ENCODE peak calls at places on chromosomes 11 and 22, in seven cellular contexts. P is AG09309, E is myocyte, A is NT2/D1, M is C1 segment of cervical spinal cord, Z is lung microvascular endothelial cell, U is dorsolateral prefrontal cortex. H is an unnamed sample.
A peak's percentile ranks its signal among the peaks of the same experiment; 100 is the strongest.

GRCh38 chr11:45901646-45902045 is 5.4 kb downstream of the FREY1 start:
- DNase-seq in Z (no peak), U (peak; percentile 90), M (peak; percentile 77), A (no peak), P (no peak), E (no peak), H (no peak)

GRCh38 chr11:8309311-8309710 is 45.6 kb upstream of the LMO1 start:
- DNase-seq in M (no peak), P (no peak), U (no peak), E (no peak), A (no peak), Z (no peak), H (no peak)

GRCh38 chr11:114317738-114318137 is 21.5 kb downstream of the NNMT start:
- DNase-seq in M (no peak), Z (no peak), A (peak; percentile 76), U (no peak), E (peak; percentile 59), P (no peak), H (no peak)

GRCh38 chr11:62974848-62975522 is 9.8 kb downstream of the SLC22A6 start:
- DNase-seq in U (no peak), Z (peak; percentile 21), E (peak; percentile 37), P (no peak), A (no peak), M (no peak), H (peak; percentile 66)

GRCh38 chr22:36385491-36386350 is 2.0 kb downstream of the MYH9 start:
- DNase-seq in P (no peak), E (peak; percentile 66), U (no peak), A (no peak), M (no peak), Z (no peak), H (peak; percentile 27)

GRCh38 chr22:44405661-44406060 is 92.4 kb downstream of the RTL6 start:
- DNase-seq in M (no peak), Z (no peak), U (peak; percentile 8), A (no peak), E (no peak), P (no peak), H (no peak)

GRCh38 chr11:96242191-96242845 is 100.7 kb downstream of the MAML2 start:
- DNase-seq in M (no peak), A (no peak), E (no peak), U (no peak), Z (no peak), P (no peak), H (no peak)

GRCh38 chr11:65428578-65429068 is 6.0 kb downstream of the NEAT1 start:
- DNase-seq in Z (peak; percentile 63), A (no peak), P (no peak), U (peak; percentile 28), M (no peak), E (no peak), H (no peak)

GRCh38 chr11:14202263-14203173 is 156.5 kb downstream of the RRAS2 start:
- DNase-seq in E (no peak), M (no peak), P (no peak), Z (no peak), A (no peak), U (no peak), H (no peak)